ENCODE peak calls at places on chromosomes 2 and 18, in nine cellular contexts. One of them, this sample, is unnamed.

GRCh38 chr2:237262838-237263771 is 150.9 kb downstream of the COL6A3 start:
- DNase-seq in H1: no peak
- DNase-seq in neural progenitor cell: no peak
- DNase-seq in ascending aorta: no peak
- DNase-seq in K562: no peak
- DNase-seq in heart left ventricle: no peak
- DNase-seq in WERI-Rb-1: no peak
- DNase-seq in endothelial cell of umbilical vein: no peak
- DNase-seq in transverse colon: no peak
- DNase-seq in this sample: no peak

GRCh38 chr2:56009758-56010534 is 86.4 kb upstream of the EFEMP1 start:
- DNase-seq in WERI-Rb-1: no peak
- DNase-seq in neural progenitor cell: peak; percentile 23
- DNase-seq in K562: no peak
- DNase-seq in ascending aorta: no peak
- DNase-seq in heart left ventricle: no peak
- DNase-seq in transverse colon: no peak
- DNase-seq in endothelial cell of umbilical vein: peak; percentile 81
- DNase-seq in H1: no peak
- DNase-seq in this sample: no peak

GRCh38 chr2:65576861-65577601 is 144.6 kb upstream of the SPRED2 start:
- DNase-seq in K562: no peak
- DNase-seq in H1: no peak
- DNase-seq in neural progenitor cell: no peak
- DNase-seq in ascending aorta: no peak
- DNase-seq in transverse colon: no peak
- DNase-seq in endothelial cell of umbilical vein: peak; percentile 87
- DNase-seq in heart left ventricle: no peak
- DNase-seq in WERI-Rb-1: no peak
- DNase-seq in this sample: no peak

GRCh38 chr2:227877359-227878309 is 6.2 kb downstream of the DAW1 start:
- DNase-seq in heart left ventricle: no peak
- DNase-seq in transverse colon: no peak
- DNase-seq in ascending aorta: no peak
- DNase-seq in H1: no peak
- DNase-seq in K562: no peak
- DNase-seq in neural progenitor cell: no peak
- DNase-seq in WERI-Rb-1: no peak
- DNase-seq in endothelial cell of umbilical vein: no peak
- DNase-seq in this sample: no peak

GRCh38 chr2:8409461-8410260 is 272.2 kb upstream of the ID2 start:
- DNase-seq in endothelial cell of umbilical vein: no peak
- DNase-seq in K562: no peak
- DNase-seq in ascending aorta: no peak
- DNase-seq in H1: no peak
- DNase-seq in transverse colon: no peak
- DNase-seq in heart left ventricle: no peak
- DNase-seq in WERI-Rb-1: no peak
- DNase-seq in neural progenitor cell: no peak
- DNase-seq in this sample: no peak

GRCh38 chr18:79942786-79943607 is 8.5 kb downstream of the SLC66A2 start:
- DNase-seq in heart left ventricle: no peak
- DNase-seq in WERI-Rb-1: peak; percentile 78
- DNase-seq in endothelial cell of umbilical vein: no peak
- DNase-seq in H1: no peak
- DNase-seq in ascending aorta: no peak
- DNase-seq in transverse colon: peak; percentile 72
- DNase-seq in K562: no peak
- DNase-seq in neural progenitor cell: no peak
- DNase-seq in this sample: no peak

GRCh38 chr2:199778655-199779054 is 72.3 kb downstream of the FTCDNL1 start:
- DNase-seq in K562: no peak
- DNase-seq in heart left ventricle: no peak
- DNase-seq in ascending aorta: no peak
- DNase-seq in transverse colon: no peak
- DNase-seq in WERI-Rb-1: no peak
- DNase-seq in H1: no peak
- DNase-seq in endothelial cell of umbilical vein: no peak
- DNase-seq in neural progenitor cell: no peak
- DNase-seq in this sample: no peak

GRCh38 chr2:104658149-104658839 is 195.6 kb upstream of the POU3F3 start:
- DNase-seq in H1: peak; percentile 74
- DNase-seq in transverse colon: peak; percentile 12
- DNase-seq in neural progenitor cell: peak; percentile 66
- DNase-seq in K562: no peak
- DNase-seq in heart left ventricle: peak; percentile 68
- DNase-seq in WERI-Rb-1: no peak
- DNase-seq in ascending aorta: no peak
- DNase-seq in endothelial cell of umbilical vein: no peak
- DNase-seq in this sample: no peak

GRCh38 chr2:150532883-150533282 is 45.4 kb upstream of the RND3 start:
- DNase-seq in K562: no peak
- DNase-seq in H1: no peak
- DNase-seq in neural progenitor cell: no peak
- DNase-seq in transverse colon: no peak
- DNase-seq in endothelial cell of umbilical vein: no peak
- DNase-seq in ascending aorta: no peak
- DNase-seq in WERI-Rb-1: no peak
- DNase-seq in heart left ventricle: no peak
- DNase-seq in this sample: no peak

GRCh38 chr2:223041527-223042109 is 10.4 kb upstream of the KCNE4 start:
- DNase-seq in H1: no peak
- DNase-seq in endothelial cell of umbilical vein: peak; percentile 92
- DNase-seq in transverse colon: peak; percentile 46
- DNase-seq in ascending aorta: peak; percentile 57
- DNase-seq in WERI-Rb-1: no peak
- DNase-seq in K562: peak; percentile 66
- DNase-seq in neural progenitor cell: no peak
- DNase-seq in heart left ventricle: peak; percentile 68
- DNase-seq in this sample: no peak

GRCh38 chr2:149735237-149735958 is 147.8 kb upstream of the MMADHC start:
- DNase-seq in neural progenitor cell: no peak
- DNase-seq in WERI-Rb-1: no peak
- DNase-seq in endothelial cell of umbilical vein: peak; percentile 78
- DNase-seq in H1: no peak
- DNase-seq in ascending aorta: no peak
- DNase-seq in heart left ventricle: no peak
- DNase-seq in K562: no peak
- DNase-seq in transverse colon: no peak
- DNase-seq in this sample: no peak

GRCh38 chr2:121722479-121722878 is 14.2 kb downstream of the NIFK start:
- DNase-seq in heart left ventricle: no peak
- DNase-seq in neural progenitor cell: no peak
- DNase-seq in K562: no peak
- DNase-seq in ascending aorta: no peak
- DNase-seq in H1: no peak
- DNase-seq in transverse colon: no peak
- DNase-seq in WERI-Rb-1: no peak
- DNase-seq in endothelial cell of umbilical vein: no peak
- DNase-seq in this sample: peak; percentile 47

GRCh38 chr2:183001948-183002347 is 36.3 kb downstream of the NCKAP1 start:
- DNase-seq in neural progenitor cell: no peak
- DNase-seq in K562: no peak
- DNase-seq in ascending aorta: no peak
- DNase-seq in H1: no peak
- DNase-seq in WERI-Rb-1: no peak
- DNase-seq in endothelial cell of umbilical vein: no peak
- DNase-seq in transverse colon: no peak
- DNase-seq in heart left ventricle: no peak
- DNase-seq in this sample: no peak

GRCh38 chr2:182999348-183000028 is 38.8 kb downstream of the NCKAP1 start:
- DNase-seq in ascending aorta: no peak
- DNase-seq in WERI-Rb-1: no peak
- DNase-seq in heart left ventricle: no peak
- DNase-seq in transverse colon: no peak
- DNase-seq in K562: no peak
- DNase-seq in endothelial cell of umbilical vein: no peak
- DNase-seq in H1: no peak
- DNase-seq in neural progenitor cell: no peak
- DNase-seq in this sample: no peak

DNA sequence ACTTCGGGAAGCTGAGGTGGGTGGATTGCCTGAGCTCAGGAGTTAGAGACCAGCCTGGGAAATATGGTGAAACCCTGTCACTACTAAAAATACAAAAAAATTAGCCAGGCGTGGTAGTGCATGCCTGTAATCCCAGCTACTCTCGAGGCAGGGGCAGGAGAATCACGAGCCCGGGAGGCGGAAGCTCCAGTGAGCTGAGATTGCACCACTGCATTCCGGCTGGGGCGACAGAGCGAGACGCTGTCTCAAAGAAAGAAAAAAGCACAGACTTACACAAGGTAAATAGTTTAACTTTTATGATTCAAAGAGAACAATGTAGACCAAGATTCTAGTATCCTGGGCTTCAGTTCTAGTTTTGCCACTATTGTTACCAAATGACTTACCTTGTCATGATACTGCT is 37.4 kb downstream of the NCKAP1 start:
- DNase-seq in WERI-Rb-1: no peak
- DNase-seq in K562: no peak
- DNase-seq in heart left ventricle: no peak
- DNase-seq in H1: no peak
- DNase-seq in ascending aorta: no peak
- DNase-seq in transverse colon: no peak
- DNase-seq in neural progenitor cell: no peak
- DNase-seq in endothelial cell of umbilical vein: no peak
- DNase-seq in this sample: no peak
- H3K4me3 ChIP-seq in WERI-Rb-1: no peak overlapping the region
- H3K4me3 ChIP-seq in K562: no peak overlapping the region
- H3K4me3 ChIP-seq in heart left ventricle: no peak overlapping the region
- H3K4me3 ChIP-seq in H1: no peak overlapping the region
- H3K4me3 ChIP-seq in ascending aorta: no peak overlapping the region
- H3K4me3 ChIP-seq in transverse colon: no peak overlapping the region
- H3K4me3 ChIP-seq in neural progenitor cell: no peak overlapping the region
- H3K4me3 ChIP-seq in endothelial cell of umbilical vein: no peak overlapping the region
- H3K4me3 ChIP-seq in this sample: no peak overlapping the region

DNA sequence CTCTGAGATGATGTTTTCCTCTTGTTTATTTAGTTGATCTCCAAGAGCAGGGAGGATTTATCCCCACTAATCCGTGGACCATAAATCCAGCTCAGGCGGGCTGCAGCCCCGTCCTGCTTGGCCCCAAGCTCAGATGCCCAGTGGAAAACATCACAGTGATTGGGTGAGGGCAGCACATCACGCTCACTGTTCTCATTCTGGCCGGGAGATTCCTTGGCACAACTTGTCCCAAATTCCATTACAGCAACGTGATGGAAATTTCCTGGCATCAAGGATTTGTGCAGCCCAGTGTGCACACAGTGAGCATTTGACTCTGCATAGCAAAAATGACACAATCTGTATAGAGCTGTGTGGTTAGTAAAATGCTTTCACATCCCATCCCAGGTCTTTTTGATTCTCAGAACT is 96.8 kb downstream of the VAPA start:
- DNase-seq in H1: no peak
- DNase-seq in heart left ventricle: peak; percentile 74
- DNase-seq in K562: no peak
- DNase-seq in endothelial cell of umbilical vein: peak; percentile 80
- DNase-seq in ascending aorta: peak; percentile 46
- DNase-seq in neural progenitor cell: no peak
- DNase-seq in WERI-Rb-1: peak; percentile 89
- DNase-seq in transverse colon: peak; percentile 56
- DNase-seq in this sample: peak; percentile 47
- H3K27ac ChIP-seq in H1: no peak overlapping the region
- H3K27ac ChIP-seq in heart left ventricle: peak overlapping the region; percentile 83
- H3K27ac ChIP-seq in K562: no peak overlapping the region
- H3K27ac ChIP-seq in endothelial cell of umbilical vein: no peak overlapping the region
- H3K27ac ChIP-seq in ascending aorta: peak overlapping the region; percentile 80
- H3K27ac ChIP-seq in neural progenitor cell: no peak overlapping the region
- H3K27ac ChIP-seq in WERI-Rb-1: peak overlapping the region; percentile 50
- H3K27ac ChIP-seq in transverse colon: peak overlapping the region; percentile 75
- H3K27ac ChIP-seq in this sample: peak overlapping the region; percentile 46

GRCh38 chr2:165294912-165295311 is 55.7 kb downstream of the SCN2A start:
- DNase-seq in endothelial cell of umbilical vein: no peak
- DNase-seq in heart left ventricle: no peak
- DNase-seq in neural progenitor cell: no peak
- DNase-seq in WERI-Rb-1: no peak
- DNase-seq in H1: no peak
- DNase-seq in ascending aorta: no peak
- DNase-seq in K562: no peak
- DNase-seq in transverse colon: no peak
- DNase-seq in this sample: no peak
- H3K4me3 ChIP-seq in endothelial cell of umbilical vein: no peak overlapping the region
- H3K4me3 ChIP-seq in heart left ventricle: no peak overlapping the region
- H3K4me3 ChIP-seq in neural progenitor cell: no peak overlapping the region
- H3K4me3 ChIP-seq in WERI-Rb-1: no peak overlapping the region
- H3K4me3 ChIP-seq in H1: no peak overlapping the region
- H3K4me3 ChIP-seq in ascending aorta: no peak overlapping the region
- H3K4me3 ChIP-seq in K562: no peak overlapping the region
- H3K4me3 ChIP-seq in transverse colon: no peak overlapping the region
- H3K4me3 ChIP-seq in this sample: no peak overlapping the region

DNA sequence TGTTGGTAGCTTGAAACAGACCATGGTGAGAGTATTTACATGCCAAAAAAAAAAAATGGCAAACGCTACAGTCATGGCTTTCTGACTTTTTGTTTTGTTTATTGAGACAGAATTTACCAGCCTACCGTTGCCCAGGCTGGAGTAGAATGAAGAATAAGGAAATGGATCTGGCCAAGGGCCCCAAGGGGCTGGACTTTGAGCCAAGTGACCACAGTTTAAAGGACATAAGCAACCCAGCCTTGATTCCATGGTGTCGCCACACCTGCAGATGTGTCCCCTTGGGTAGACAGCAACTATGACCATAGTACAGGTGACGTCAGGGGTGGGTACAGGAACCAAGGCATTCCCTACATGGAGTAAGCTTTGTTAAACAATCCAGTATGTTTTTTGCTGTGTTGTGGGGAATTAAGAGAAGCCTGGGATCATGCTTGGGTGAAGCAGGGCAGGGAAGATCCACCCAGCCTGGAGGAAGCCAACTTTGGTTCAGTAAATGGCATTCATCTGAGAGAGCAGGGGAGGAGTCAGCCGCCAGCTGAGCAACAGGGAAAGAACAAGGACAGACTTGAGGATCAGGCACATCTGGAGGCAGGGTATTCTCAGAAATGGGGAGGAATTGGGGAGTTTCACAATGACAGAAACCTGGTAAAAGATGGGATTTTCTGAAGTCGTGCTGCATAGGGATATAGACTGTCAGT is 110.3 kb upstream of the SH3BP4 start:
- DNase-seq in WERI-Rb-1: no peak
- DNase-seq in transverse colon: no peak
- DNase-seq in ascending aorta: no peak
- DNase-seq in heart left ventricle: no peak
- DNase-seq in K562: no peak
- DNase-seq in H1: no peak
- DNase-seq in neural progenitor cell: no peak
- DNase-seq in endothelial cell of umbilical vein: peak; percentile 14
- DNase-seq in this sample: no peak
- H3K27ac ChIP-seq in WERI-Rb-1: no peak overlapping the region
- H3K27ac ChIP-seq in transverse colon: no peak overlapping the region
- H3K27ac ChIP-seq in ascending aorta: no peak overlapping the region
- H3K27ac ChIP-seq in heart left ventricle: no peak overlapping the region
- H3K27ac ChIP-seq in K562: no peak overlapping the region
- H3K27ac ChIP-seq in H1: no peak overlapping the region
- H3K27ac ChIP-seq in neural progenitor cell: no peak overlapping the region
- H3K27ac ChIP-seq in endothelial cell of umbilical vein: no peak overlapping the region
- H3K27ac ChIP-seq in this sample: no peak overlapping the region